ENCODE peak calls at places on chromosome 11, in ten cellular contexts. One of them, this sample, is unnamed.

GRCh38 chr11:42806191-42806590 is 505.6 kb upstream of the API5 start:
- DNase-seq in GM20000: no peak
- DNase-seq in sciatic nerve: no peak
- DNase-seq in kidney: no peak
- DNase-seq in T-helper 1 cell: no peak
- DNase-seq in GM03348: no peak
- DNase-seq in activated T-helper 1 cell treated with anti-CD3 and anti-CD28 coated beads, Interleukin-12 subunit alpha, Interleukin-12 subunit beta, Interleukin-2, Interleukin-4 antibody, amounts not matched to agents 30 ng/mL and 10 ng/mL and 1 ng/mL, durations not matched to agents 14 hours and 24 hours and 36 hours: no peak
- DNase-seq in GM04504: no peak
- DNase-seq in left ventricle myocardium inferior: no peak
- DNase-seq in Karpas-422: no peak
- DNase-seq in this sample: no peak

GRCh38 chr11:7487360-7487759 is 2.1 kb downstream of the OLFML1 start:
- DNase-seq in left ventricle myocardium inferior: no peak
- DNase-seq in GM20000: no peak
- DNase-seq in GM04504: no peak
- DNase-seq in sciatic nerve: no peak
- DNase-seq in activated T-helper 1 cell treated with anti-CD3 and anti-CD28 coated beads, Interleukin-12 subunit alpha, Interleukin-12 subunit beta, Interleukin-2, Interleukin-4 antibody, amounts not matched to agents 30 ng/mL and 10 ng/mL and 1 ng/mL, durations not matched to agents 14 hours and 24 hours and 36 hours: no peak
- DNase-seq in GM03348: no peak
- DNase-seq in Karpas-422: no peak
- DNase-seq in kidney: no peak
- DNase-seq in T-helper 1 cell: no peak
- DNase-seq in this sample: no peak

GRCh38 chr11:5550440-5551095 is 2.2 kb upstream of the OR52H1 start:
- DNase-seq in GM04504: peak
- DNase-seq in left ventricle myocardium inferior: no peak
- DNase-seq in sciatic nerve: no peak
- DNase-seq in Karpas-422: no peak
- DNase-seq in activated T-helper 1 cell treated with anti-CD3 and anti-CD28 coated beads, Interleukin-12 subunit alpha, Interleukin-12 subunit beta, Interleukin-2, Interleukin-4 antibody, amounts not matched to agents 30 ng/mL and 10 ng/mL and 1 ng/mL, durations not matched to agents 14 hours and 24 hours and 36 hours: no peak
- DNase-seq in kidney: no peak
- DNase-seq in T-helper 1 cell: no peak
- DNase-seq in GM20000: no peak
- DNase-seq in GM03348: peak
- DNase-seq in this sample: peak

GRCh38 chr11:57306941-57307598 is 17.7 kb downstream of the TNKS1BP1 start:
- DNase-seq in sciatic nerve: no peak
- DNase-seq in GM20000: no peak
- DNase-seq in activated T-helper 1 cell treated with anti-CD3 and anti-CD28 coated beads, Interleukin-12 subunit alpha, Interleukin-12 subunit beta, Interleukin-2, Interleukin-4 antibody, amounts not matched to agents 30 ng/mL and 10 ng/mL and 1 ng/mL, durations not matched to agents 14 hours and 24 hours and 36 hours: no peak
- DNase-seq in left ventricle myocardium inferior: no peak
- DNase-seq in GM03348: no peak
- DNase-seq in kidney: no peak
- DNase-seq in T-helper 1 cell: no peak
- DNase-seq in Karpas-422: no peak
- DNase-seq in GM04504: no peak
- DNase-seq in this sample: no peak

GRCh38 chr11:122253541-122254317 is 137.7 kb upstream of the BLID start:
- DNase-seq in Karpas-422: no peak
- DNase-seq in GM20000: no peak
- DNase-seq in GM03348: peak
- DNase-seq in kidney: no peak
- DNase-seq in sciatic nerve: no peak
- DNase-seq in left ventricle myocardium inferior: no peak
- DNase-seq in T-helper 1 cell: no peak
- DNase-seq in activated T-helper 1 cell treated with anti-CD3 and anti-CD28 coated beads, Interleukin-12 subunit alpha, Interleukin-12 subunit beta, Interleukin-2, Interleukin-4 antibody, amounts not matched to agents 30 ng/mL and 10 ng/mL and 1 ng/mL, durations not matched to agents 14 hours and 24 hours and 36 hours: no peak
- DNase-seq in GM04504: no peak
- DNase-seq in this sample: no peak

GRCh38 chr11:134264966-134265365 is 11.2 kb upstream of the GLB1L3 start:
- DNase-seq in GM04504: no peak
- DNase-seq in activated T-helper 1 cell treated with anti-CD3 and anti-CD28 coated beads, Interleukin-12 subunit alpha, Interleukin-12 subunit beta, Interleukin-2, Interleukin-4 antibody, amounts not matched to agents 30 ng/mL and 10 ng/mL and 1 ng/mL, durations not matched to agents 14 hours and 24 hours and 36 hours: no peak
- DNase-seq in T-helper 1 cell: no peak
- DNase-seq in kidney: no peak
- DNase-seq in Karpas-422: no peak
- DNase-seq in left ventricle myocardium inferior: no peak
- DNase-seq in sciatic nerve: no peak
- DNase-seq in GM20000: no peak
- DNase-seq in GM03348: no peak
- DNase-seq in this sample: no peak

GRCh38 chr11:114135737-114136151 is 76.2 kb downstream of the ZBTB16 start:
- DNase-seq in activated T-helper 1 cell treated with anti-CD3 and anti-CD28 coated beads, Interleukin-12 subunit alpha, Interleukin-12 subunit beta, Interleukin-2, Interleukin-4 antibody, amounts not matched to agents 30 ng/mL and 10 ng/mL and 1 ng/mL, durations not matched to agents 14 hours and 24 hours and 36 hours: no peak
- DNase-seq in T-helper 1 cell: no peak
- DNase-seq in Karpas-422: no peak
- DNase-seq in sciatic nerve: no peak
- DNase-seq in GM04504: no peak
- DNase-seq in kidney: no peak
- DNase-seq in left ventricle myocardium inferior: no peak
- DNase-seq in GM03348: peak
- DNase-seq in GM20000: no peak
- DNase-seq in this sample: no peak

GRCh38 chr11:103811870-103812509 is 224.4 kb upstream of the DDI1 start:
- DNase-seq in GM20000: no peak
- DNase-seq in kidney: no peak
- DNase-seq in GM03348: no peak
- DNase-seq in activated T-helper 1 cell treated with anti-CD3 and anti-CD28 coated beads, Interleukin-12 subunit alpha, Interleukin-12 subunit beta, Interleukin-2, Interleukin-4 antibody, amounts not matched to agents 30 ng/mL and 10 ng/mL and 1 ng/mL, durations not matched to agents 14 hours and 24 hours and 36 hours: no peak
- DNase-seq in T-helper 1 cell: no peak
- DNase-seq in GM04504: no peak
- DNase-seq in Karpas-422: no peak
- DNase-seq in left ventricle myocardium inferior: no peak
- DNase-seq in sciatic nerve: no peak
- DNase-seq in this sample: no peak